ENCODE peak calls at places on chromosomes 4 and X, in ten cellular contexts. S is GOT3; L is cardiac muscle cell; P is heart right ventricle; B is adrenal gland; X is islet precursor cell; C is stimulated activated naive B cell treated with anti-CD40 and anti-IgM and Interleukin-4, amounts not matched to agents 10 μg/mL and 1 μg/mL and 100 μg/mL, for 72 hours; G is GDM1; I is AG09309; J is GM20000. Y is an unnamed sample.

GRCh38 chr4:184283659-184284335 is 66.1 kb upstream of the ENPP6 start:
- DNase-seq in S (no peak), L (no peak), P (no peak), B (no peak), X (no peak), C (no peak), G (no peak), I (no peak), J (no peak), Y (no peak)

GRCh38 chrX:101813200-101813599 is 118.6 kb downstream of the ZMAT1 start:
- DNase-seq in S (no peak), L (no peak), P (no peak), B (no peak), X (no peak), C (no peak), G (no peak), I (no peak), J (no peak), Y (no peak)

GRCh38 chr4:8849266-8850073 is 22.2 kb downstream of the HMX1 start:
- DNase-seq in S (no peak), L (no peak), P (no peak), B (no peak), X (peak), C (no peak), G (no peak), I (no peak), J (no peak), Y (no peak)

GRCh38 chr4:15682340-15682725 is 706 bp downstream of the FAM200B start:
- DNase-seq in S (no peak), L (peak), P (no peak), B (no peak), X (no peak), C (no peak), G (no peak), I (no peak), J (no peak), Y (no peak)

GRCh38 chr4:10117424-10118354 is 1.1 kb upstream of the WDR1 start:
- DNase-seq in S (no peak), L (peak), P (no peak), B (no peak), X (no peak), C (peak), G (peak), I (no peak), J (no peak), Y (no peak)

GRCh38 chr4:148444296-148445070 is 2.3 kb upstream of the NR3C2 start:
- DNase-seq in S (no peak), L (no peak), P (peak), B (peak), X (peak), C (peak), G (no peak), I (no peak), J (peak), Y (no peak)

GRCh38 chr4:22315643-22316042 is 200.2 kb downstream of the ADGRA3 start:
- DNase-seq in S (no peak), L (peak), P (no peak), B (no peak), X (no peak), C (no peak), G (no peak), I (peak), J (no peak), Y (no peak)

GRCh38 chr4:119057417-119057816 is 78.2 kb upstream of the MYOZ2 start:
- DNase-seq in S (no peak), L (no peak), P (no peak), B (no peak), X (no peak), C (no peak), G (no peak), I (no peak), J (no peak), Y (no peak)

GRCh38 chr4:156571146-156571545 is 400.5 kb downstream of the PDGFC start:
- DNase-seq in S (no peak), L (peak), P (no peak), B (no peak), X (no peak), C (no peak), G (no peak), I (no peak), J (no peak), Y (no peak)

GRCh38 chrX:18707442-18708049 is at the start of gene PPEF1:
- DNase-seq in S (no peak), L (no peak), P (no peak), B (no peak), X (no peak), C (no peak), G (no peak), I (no peak), J (peak), Y (no peak)

GRCh38 chr4:33411182-33411581 is 2691.0 kb downstream of the PCDH7 start:
- DNase-seq in S (no peak), L (peak), P (no peak), B (no peak), X (no peak), C (no peak), G (peak), I (no peak), J (no peak), Y (no peak)

GRCh38 chr4:76989391-76990061 is 40.0 kb downstream of the SEPTIN11 start:
- DNase-seq in S (no peak), L (no peak), P (no peak), B (no peak), X (no peak), C (no peak), G (no peak), I (no peak), J (no peak), Y (no peak)

GRCh38 chr4:156303708-156304107 is 350.0 kb upstream of the CTSO start:
- DNase-seq in S (no peak), L (no peak), P (no peak), B (no peak), X (no peak), C (no peak), G (no peak), I (no peak), J (no peak), Y (no peak)

GRCh38 chr4:1784789-1785591 is 8.1 kb upstream of the FGFR3 start:
- DNase-seq in S (no peak), L (peak), P (peak), B (peak), X (no peak), C (no peak), G (no peak), I (no peak), J (no peak), Y (no peak)

Y was measured in tibial nerve.